ENCODE peak calls at places on chromosomes 1 and 21, in five cellular contexts. G is keratinocyte, K is kidney, W is GM23248, E is HCT116. N is an unnamed sample.

GRCh38 chr1:220347654-220348175 is 75.5 kb upstream of the RAB3GAP2 start:
- DNase-seq in G (no peak), E (no peak), W (no peak), K (no peak), N (no peak)

GRCh38 chr1:67134692-67135091 is at the start of gene C1orf141:
- DNase-seq in K (no peak), E (no peak), W (peak), G (no peak), N (no peak)

GRCh38 chr1:185144233-185144632 is 12.5 kb downstream of the TRMT1L start:
- DNase-seq in K (no peak), W (peak), E (no peak), G (no peak), N (peak)

GRCh38 chr1:109639063-109639840 is 16.6 kb upstream of the GSTM4 start:
- DNase-seq in G (no peak), K (peak), E (no peak), W (no peak), N (no peak)

GRCh38 chr21:35303085-35303484 is 254.0 kb upstream of the RUNX1 start:
- DNase-seq in G (peak), W (peak), E (peak), K (no peak), N (peak)

GRCh38 chr21:19684328-19684727 is 1280.7 kb upstream of the TMPRSS15 start:
- DNase-seq in K (peak), W (no peak), E (no peak), G (no peak), N (no peak)

GRCh38 chr1:37064059-37064458 is 29.7 kb upstream of the GRIK3 start:
- DNase-seq in E (no peak), G (no peak), W (no peak), K (no peak), N (no peak)

GRCh38 chr21:36989699-36990507 is 16.6 kb upstream of the RIPPLY3 start:
- DNase-seq in G (no peak), K (peak), W (peak), E (peak), N (peak)

GRCh38 chr1:15945832-15946448 is 30.0 kb downstream of the ZBTB17 start:
- DNase-seq in K (peak), E (no peak), W (no peak), G (no peak), N (no peak)

GRCh38 chr1:206714331-206715058 is 29.8 kb downstream of the MAPKAPK2 start:
- DNase-seq in E (no peak), K (no peak), W (peak), G (no peak), N (no peak)

GRCh38 chr1:199046618-199047017 is 407.8 kb downstream of the PTPRC start:
- DNase-seq in G (no peak), W (no peak), E (no peak), K (no peak), N (no peak)

GRCh38 chr21:31261759-31262158 is 82.3 kb downstream of the TIAM1 start:
- DNase-seq in E (no peak), K (no peak), W (no peak), G (no peak), N (no peak)

GRCh38 chr1:86557739-86558138 is 10.9 kb downstream of the CLCA4 start:
- DNase-seq in E (no peak), G (no peak), K (no peak), W (no peak), N (no peak)

GRCh38 chr1:25890249-25891034 is 14.9 kb upstream of the PAQR7 start:
- DNase-seq in W (peak), G (no peak), E (peak), K (peak), N (no peak)

GRCh38 chr1:119367332-119368124 is 1.1 kb upstream of the HAO2 start:
- DNase-seq in G (no peak), K (no peak), W (peak), E (peak), N (peak)

GRCh38 chr1:45050931-45051748 is 39.1 kb downstream of the UROD start:
- DNase-seq in E (no peak), G (no peak), W (no peak), K (no peak), N (no peak)

GRCh38 chr1:185674201-185674600 is 60.0 kb upstream of the HMCN1 start:
- DNase-seq in G (no peak), W (no peak), E (no peak), K (no peak), N (no peak)

GRCh38 chr1:1202831-1203560 is 3.4 kb downstream of the TNFRSF18 start:
- DNase-seq in K (peak), W (no peak), G (peak), E (no peak), N (no peak)

GRCh38 chr1:45840704-45841103 is 37.3 kb downstream of the MAST2 start:
- DNase-seq in K (no peak), W (peak), E (no peak), G (no peak), N (no peak)

GRCh38 chr1:223153177-223154119 is 10.4 kb upstream of the TLR5 start:
- DNase-seq in G (no peak), E (no peak), K (no peak), W (peak), N (no peak)

GRCh38 chr1:184881941-184882648 is 92.2 kb downstream of the NIBAN1 start:
- DNase-seq in E (no peak), G (no peak), W (peak), K (no peak), N (no peak)

GRCh38 chr1:66711420-66711819 is 40.8 kb upstream of the DYNLT5 start:
- DNase-seq in G (no peak), E (no peak), W (peak), K (peak), N (no peak)

GRCh38 chr1:68962711-68963110 is 465.8 kb upstream of the DEPDC1 start:
- DNase-seq in G (no peak), E (no peak), K (no peak), W (no peak), N (no peak)

GRCh38 chr1:5253036-5253435 is 598.6 kb downstream of the AJAP1 start:
- DNase-seq in E (no peak), K (no peak), G (no peak), W (no peak), N (no peak)

GRCh38 chr1:168960595-168960994 is 145.9 kb upstream of the ATP1B1 start:
- DNase-seq in G (no peak), E (no peak), W (no peak), K (no peak), N (no peak)

GRCh38 chr1:149843302-149844041 is 55.9 kb upstream of the BOLA1 start:
- DNase-seq in K (no peak), G (no peak), E (no peak), W (peak), N (no peak)

GRCh38 chr1:2987773-2988172 is 33.5 kb upstream of the ACTRT2 start:
- DNase-seq in W (no peak), G (no peak), E (no peak), K (peak), N (no peak)

GRCh38 chr1:4700801-4701200 is 46.4 kb downstream of the AJAP1 start:
- DNase-seq in E (no peak), K (no peak), W (no peak), G (peak), N (no peak)

GRCh38 chr1:227757781-227758180 is 22.5 kb downstream of the SNAP47 start:
- DNase-seq in G (no peak), K (peak), E (no peak), W (no peak), N (no peak)

GRCh38 chr1:212467843-212468482 is 35.2 kb downstream of the NENF start:
- DNase-seq in K (no peak), G (no peak), W (peak), E (no peak), N (no peak)

DNA sequence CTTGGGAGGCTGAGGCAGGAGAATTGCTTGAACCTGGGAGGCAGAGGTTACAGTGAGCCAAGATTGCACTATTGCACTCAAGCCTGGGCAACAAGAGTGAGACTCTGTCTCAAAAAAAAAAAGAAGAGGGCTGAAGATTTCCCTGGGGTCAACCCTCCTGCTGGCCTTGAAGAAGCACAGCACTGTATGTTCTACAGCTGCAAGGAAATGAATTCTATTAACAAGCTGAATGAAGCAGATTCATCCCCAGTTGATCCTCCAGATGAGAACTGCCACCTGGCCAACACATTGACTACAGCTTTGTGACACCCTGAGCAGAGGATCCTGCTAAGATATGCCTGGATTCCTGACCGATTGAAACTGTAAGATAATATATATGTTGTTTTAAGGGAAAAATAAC is 129.5 kb downstream of the ADSS2 start:
- DNase-seq in E (no peak), K (no peak), W (no peak), G (no peak), N (no peak)
- H3K27ac ChIP-seq in E (peak), K (peak), W (peak), G (peak), N (no peak)

GRCh38 chr1:11914035-11914434 is 12.2 kb downstream of the KIAA2013 start:
- DNase-seq in W (no peak), K (no peak), G (no peak), E (no peak), N (no peak)

GRCh38 chr1:11913291-11913690 is 12.9 kb downstream of the KIAA2013 start:
- DNase-seq in W (no peak), G (no peak), K (no peak), E (no peak), N (no peak)

GRCh38 chr1:11908139-11909021 is 17.8 kb downstream of the KIAA2013 start:
- DNase-seq in W (peak), K (peak), G (peak), E (peak), N (peak)

GRCh38 chr1:11907275-11908138 is 18.7 kb downstream of the KIAA2013 start:
- DNase-seq in E (peak), W (peak), K (peak), G (peak), N (peak)

DNA sequence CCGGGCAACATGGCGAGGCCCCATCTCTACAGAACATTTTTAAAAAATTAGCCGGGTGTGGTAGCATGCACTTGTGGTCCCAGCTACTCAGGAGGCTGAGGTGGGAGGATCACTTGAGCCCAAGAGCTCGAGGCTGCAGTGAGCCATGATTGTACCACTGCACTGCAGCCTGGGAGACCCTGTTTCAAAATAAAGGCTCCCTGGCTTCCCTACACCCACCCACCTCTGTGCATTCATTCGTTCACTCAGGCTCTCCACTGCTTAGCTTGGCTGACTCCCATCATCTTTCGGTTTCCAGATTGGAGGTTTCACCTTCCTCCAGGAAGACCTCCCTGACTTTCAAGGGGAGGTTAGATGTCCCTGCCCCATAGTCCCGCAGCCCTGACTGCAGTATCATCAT is 14.2 kb downstream of the KIAA2013 start:
- DNase-seq in G (no peak), K (no peak), E (no peak), W (no peak), N (no peak)
- H3K4me3 ChIP-seq in G (no peak), K (no peak), E (no peak), W (no peak), N (no peak)

GRCh38 chr1:10155087-10155712 is 55.2 kb upstream of the KIF1B start:
- DNase-seq in G (no peak), W (no peak), E (no peak), K (no peak), N (no peak)

GRCh38 chr1:10161541-10162290 is 48.7 kb upstream of the KIF1B start:
- DNase-seq in E (no peak), G (no peak), W (peak), K (no peak), N (no peak)

GRCh38 chr1:10160173-10160572 is 50.2 kb upstream of the KIF1B start:
- DNase-seq in G (no peak), K (no peak), W (no peak), E (no peak), N (no peak)

DNA sequence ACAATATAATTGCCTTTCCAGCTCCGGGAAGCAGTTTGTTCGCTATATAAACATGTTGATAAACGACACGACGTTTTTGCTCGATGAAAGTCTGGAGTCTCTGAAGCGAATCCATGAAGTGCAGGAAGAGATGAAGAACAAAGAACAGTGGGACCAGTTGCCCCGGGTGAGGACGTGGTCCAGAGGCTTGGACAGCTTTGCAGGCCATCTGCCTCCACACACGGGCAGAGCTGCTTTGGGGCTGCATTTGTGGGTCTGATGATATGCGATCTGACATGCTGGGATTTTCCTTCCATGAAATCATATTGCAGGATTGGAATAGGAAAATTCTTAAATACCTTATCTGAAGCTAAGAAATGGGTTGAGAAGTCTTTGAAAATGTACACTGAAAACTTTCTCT is 49.2 kb upstream of the KIF1B start:
- DNase-seq in K (no peak), G (no peak), E (no peak), W (no peak), N (no peak)
- H3K27ac ChIP-seq in K (no peak), G (no peak), E (no peak), W (no peak), N (no peak)

GRCh38 chr1:43388613-43389012 is 987 bp downstream of the MED8 start:
- DNase-seq in K (no peak), G (no peak), E (no peak), W (peak), N (no peak)
- H3K4me3 ChIP-seq in K (peak), G (peak), E (peak), W (peak), N (peak)

DNA sequence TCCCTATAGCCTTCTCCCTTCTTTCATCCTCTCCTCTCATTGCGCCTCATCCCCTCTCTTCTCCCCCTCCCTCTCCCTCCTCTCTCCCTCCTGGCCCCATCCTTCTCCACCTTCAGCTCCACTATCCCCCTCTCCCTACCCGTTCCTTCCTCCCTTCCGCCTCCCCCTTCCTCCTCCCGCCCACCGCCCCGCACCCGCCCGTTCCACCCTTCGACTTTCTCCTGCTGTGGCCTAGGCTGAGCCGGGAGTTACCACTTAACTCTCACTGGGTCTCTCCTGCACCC is 1.6 kb downstream of the NPR1 start:
- DNase-seq in K (peak), G (no peak), E (no peak), W (no peak), N (no peak)
- H3K27ac ChIP-seq in K (peak), G (no peak), E (no peak), W (no peak), N (no peak)